ENCODE peak calls at places on chromosomes 6 and 20, in ten cellular contexts. K, C, H, B, Y, A, X, G, F and I are unnamed samples.

GRCh38 chr6:15297895-15298590 is 52.2 kb downstream of the JARID2 start:
- DNase-seq in F (no peak), K (no peak), Y (no peak), H (no peak), B (no peak), A (no peak), C (no peak), X (no peak), G (no peak), I (no peak)

GRCh38 chr6:96162711-96163120 is 146.9 kb downstream of the FUT9 start:
- DNase-seq in Y (no peak), H (no peak), A (no peak), F (no peak), B (no peak), X (no peak), K (no peak), G (no peak), C (no peak), I (no peak)

GRCh38 chr6:145153495-145153894 is 581.8 kb downstream of the EPM2A start:
- DNase-seq in F (no peak), K (no peak), A (no peak), C (no peak), B (no peak), Y (no peak), G (no peak), X (no peak), H (no peak), I (no peak)

GRCh38 chr6:2531426-2532208 is 219.1 kb downstream of the MYLK4 start:
- DNase-seq in G (no peak), K (no peak), Y (no peak), H (no peak), F (no peak), C (no peak), X (no peak), A (no peak), B (peak; percentile 94), I (no peak)

GRCh38 chr20:32742322-32743236 is 688 bp downstream of the COMMD7 start:
- DNase-seq in Y (no peak), F (peak; percentile 17), A (no peak), K (no peak), H (peak; percentile 60), G (no peak), C (peak; percentile 17), B (no peak), X (no peak), I (no peak)

GRCh38 chr6:140105857-140106256 is 731.4 kb upstream of the CITED2 start:
- DNase-seq in F (no peak), X (no peak), K (no peak), B (no peak), H (no peak), Y (no peak), A (peak; percentile 37), C (no peak), G (no peak), I (no peak)

GRCh38 chr6:29737707-29738630 is 14.7 kb downstream of the HLA-F start:
- DNase-seq in G (no peak), H (no peak), Y (peak; percentile 46), B (peak; percentile 66), F (peak; percentile 46), A (peak; percentile 59), X (peak; percentile 70), K (no peak), C (peak; percentile 56), I (no peak)

GRCh38 chr6:167238169-167238693 is 52.9 kb upstream of the UNC93A start:
- DNase-seq in G (no peak), C (no peak), B (no peak), H (no peak), F (no peak), A (no peak), Y (no peak), X (no peak), K (no peak), I (no peak)

GRCh38 chr6:139230421-139230840 is 61.4 kb downstream of the TXLNB start:
- DNase-seq in Y (no peak), B (peak; percentile 46), A (no peak), H (no peak), C (no peak), F (no peak), X (no peak), G (no peak), K (no peak), I (no peak)

GRCh38 chr20:22471156-22471836 is 113.1 kb downstream of the FOXA2 start:
- DNase-seq in F (no peak), B (no peak), K (peak; percentile 19), G (no peak), X (no peak), C (no peak), H (no peak), Y (no peak), A (no peak), I (no peak)

GRCh38 chr6:78308025-78308424 is 559.3 kb upstream of the IRAK1BP1 start:
- DNase-seq in F (no peak), C (no peak), K (no peak), Y (no peak), X (no peak), H (no peak), G (no peak), B (no peak), A (peak; percentile 41), I (no peak)

DNA sequence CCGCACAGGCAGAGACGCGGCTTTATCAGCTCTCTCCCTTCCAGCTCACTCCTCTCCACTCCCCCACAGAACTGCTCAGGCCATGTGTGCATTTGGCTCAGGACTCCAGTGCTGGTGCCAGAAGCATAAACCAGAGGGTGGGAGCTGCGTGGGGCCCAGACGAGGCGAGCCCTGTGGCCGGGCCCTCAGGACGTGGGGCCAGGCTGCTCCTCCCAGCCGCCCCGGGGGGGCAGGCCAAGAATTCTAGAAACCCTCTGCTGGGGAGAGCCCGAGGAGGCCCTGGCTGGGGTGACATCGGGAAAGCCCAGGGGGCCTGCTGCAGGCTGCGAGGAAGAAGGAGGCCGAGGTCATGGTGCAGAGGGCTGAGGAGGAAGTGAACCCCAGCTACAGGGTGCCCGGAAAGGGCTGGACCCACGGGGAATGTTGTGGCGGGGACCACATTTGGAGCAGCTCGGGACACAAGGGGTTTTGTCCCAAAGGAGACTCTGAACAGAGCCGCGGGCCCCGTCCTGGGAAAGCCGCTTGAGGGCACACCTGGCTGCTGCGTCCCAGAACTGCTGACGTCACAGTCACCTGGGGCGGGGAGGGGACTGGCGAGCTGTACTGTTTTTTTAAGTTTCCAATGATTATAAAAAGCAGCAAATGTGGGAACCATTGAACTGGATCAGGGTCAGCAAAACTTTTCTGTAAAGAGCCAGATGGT is 107.1 kb downstream of the BANF2 start:
- DNase-seq in H (peak; percentile 81), X (peak; percentile 56), Y (peak; percentile 31), F (peak; percentile 94), A (no peak), G (peak; percentile 90), B (peak; percentile 78), C (peak; percentile 92), K (peak; percentile 84), I (no peak)
- TF ChIP-seq POLR2A in H (peak; percentile 5), X (no peak), Y (no peak), F (no peak), A (no peak), G (no peak), B (no peak), C (peak; percentile 6), K (no peak), I (no peak)

GRCh38 chr6:41787219-41787917 is at the start of gene TOMM6:
- DNase-seq in Y (peak; percentile 92), K (peak; percentile 97), H (peak; percentile 97), C (peak; percentile 95), F (peak; percentile 97), B (peak; percentile 94), A (peak; percentile 88), G (peak; percentile 98), X (peak; percentile 96), I (peak; percentile 91)
- TF ChIP-seq POLR2A in Y (peak; percentile 63), K (no peak), H (peak; percentile 75), C (peak; percentile 85), F (peak; percentile 68), B (peak; percentile 89), A (peak; percentile 92), G (peak; percentile 82), X (peak; percentile 93), I (peak; percentile 63)

GRCh38 chr6:73713426-73714147 is 17.6 kb downstream of the CD109 start:
- DNase-seq in G (no peak), H (no peak), A (no peak), X (no peak), Y (no peak), F (no peak), C (no peak), K (no peak), B (no peak), I (no peak)
- TF ChIP-seq POLR2A in G (no peak), H (no peak), A (no peak), X (no peak), Y (no peak), F (no peak), C (no peak), K (no peak), B (no peak), I (no peak)

GRCh38 chr6:33313709-33314514 is at the start of gene TAPBP:
- DNase-seq in X (peak; percentile 76), K (peak; percentile 90), B (peak; percentile 72), H (peak; percentile 87), C (peak; percentile 69), A (no peak), F (peak; percentile 62), G (peak; percentile 77), Y (peak; percentile 62), I (peak; percentile 42)
- TF ChIP-seq POLR2A in X (peak; percentile 49), K (peak; percentile 58), B (peak; percentile 75), H (no peak), C (peak; percentile 40), A (peak; percentile 49), F (peak; percentile 40), G (peak; percentile 34), Y (peak; percentile 35), I (no peak)

GRCh38 chr6:33288141-33288941 is 698 bp downstream of the WDR46 start:
- DNase-seq in B (no peak), G (no peak), A (no peak), C (no peak), Y (no peak), F (no peak), K (peak; percentile 72), X (no peak), H (no peak), I (no peak)

GRCh38 chr6:33290459-33290858 is 1.1 kb downstream of the PFDN6 start:
- DNase-seq in G (no peak), F (no peak), A (no peak), H (no peak), K (no peak), X (no peak), C (no peak), Y (no peak), B (no peak), I (no peak)

GRCh38 chr6:33289784-33290315 is 449 bp downstream of the PFDN6 start:
- DNase-seq in A (no peak), B (no peak), F (no peak), K (no peak), H (no peak), X (no peak), C (no peak), Y (no peak), G (no peak), I (no peak)

GRCh38 chr6:33286946-33287914 is 1.8 kb downstream of the WDR46 start:
- DNase-seq in C (no peak), H (no peak), B (no peak), G (no peak), X (no peak), Y (no peak), K (no peak), F (no peak), A (no peak), I (no peak)

GRCh38 chr6:33288942-33289783 is at the start of the genes PFDN6 and WDR46:
- DNase-seq in A (peak; percentile 83), F (peak; percentile 79), B (peak; percentile 88), K (peak; percentile 72), X (peak; percentile 79), C (peak; percentile 84), G (peak; percentile 74), H (peak; percentile 90), Y (peak; percentile 83), I (peak; percentile 85)
- TF ChIP-seq POLR2A in A (peak; percentile 59), F (no peak), B (peak; percentile 15), K (peak; percentile 39), X (peak; percentile 27), C (peak; percentile 33), G (peak; percentile 32), H (no peak), Y (no peak), I (peak; percentile 34)